ENCODE peak calls at places on chromosomes 5 and 9, in ten cellular contexts. G is H9, K is SJSA1, F is sigmoid colon, B is Peyer's patch, L is ovary, A is cardiac muscle cell, P is A549, E is neuronal stem cell, C is aorta. I is an unnamed sample.

GRCh38 chr5:74251106-74252032 is 389.2 kb downstream of the ENC1 start:
- DNase-seq in C (no peak), G (no peak), A (no peak), F (peak; percentile 80), E (no peak), P (no peak), B (no peak), K (peak; percentile 82), L (no peak), I (no peak)

GRCh38 chr9:93307468-93308157 is 123.7 kb downstream of the WNK2 start:
- DNase-seq in A (no peak), P (no peak), G (peak; percentile 25), F (peak; percentile 60), B (no peak), K (no peak), L (peak; percentile 5), C (peak; percentile 65), E (no peak), I (no peak)

GRCh38 chr9:104009853-104010252 is 84.3 kb upstream of the SMC2 start:
- DNase-seq in P (no peak), A (no peak), K (no peak), G (no peak), C (no peak), B (no peak), L (no peak), E (no peak), F (no peak), I (no peak)

GRCh38 chr9:35909687-35910612 is 660 bp downstream of the SPAAR start:
- DNase-seq in L (peak; percentile 31), A (no peak), C (no peak), K (no peak), P (no peak), B (no peak), G (no peak), F (no peak), E (no peak), I (peak; percentile 67)

GRCh38 chr5:126527892-126528291 is 67.1 kb downstream of the ALDH7A1 start:
- DNase-seq in B (no peak), A (no peak), P (no peak), L (no peak), F (no peak), E (no peak), G (no peak), C (no peak), K (peak; percentile 43), I (no peak)

GRCh38 chr9:5560439-5560838 is 50.1 kb downstream of the PDCD1LG2 start:
- DNase-seq in E (no peak), A (no peak), B (no peak), P (no peak), C (no peak), L (no peak), F (no peak), G (no peak), K (no peak), I (no peak)

GRCh38 chr5:87132696-87133095 is 135.0 kb upstream of the RASA1 start:
- DNase-seq in P (no peak), L (no peak), E (no peak), C (no peak), B (no peak), F (no peak), G (no peak), K (no peak), A (no peak), I (no peak)

GRCh38 chr5:62341783-62342475 is 35.9 kb downstream of the KIF2A start:
- DNase-seq in B (no peak), L (no peak), G (no peak), K (no peak), C (no peak), A (no peak), E (no peak), F (no peak), P (no peak), I (no peak)

GRCh38 chr5:51194626-51195025 is 188.6 kb upstream of the ISL1 start:
- DNase-seq in F (no peak), P (no peak), G (no peak), C (no peak), L (no peak), B (no peak), K (no peak), A (no peak), E (no peak), I (no peak)

GRCh38 chr5:157279605-157280239 is 13.8 kb downstream of the CYFIP2 start:
- DNase-seq in K (no peak), F (no peak), G (no peak), C (no peak), P (no peak), L (no peak), A (no peak), B (no peak), E (no peak), I (no peak)

GRCh38 chr5:68464424-68464823 is 248.9 kb downstream of the PIK3R1 start:
- DNase-seq in F (no peak), B (no peak), K (no peak), A (no peak), E (no peak), P (no peak), L (no peak), G (no peak), C (no peak), I (no peak)

GRCh38 chr5:81315336-81315735 is 13.9 kb downstream of the ZCCHC9 start:
- DNase-seq in P (no peak), F (no peak), K (peak; percentile 36), B (no peak), L (no peak), A (no peak), G (no peak), E (no peak), C (no peak), I (no peak)

GRCh38 chr5:113922343-113922742 is 408.8 kb downstream of the YTHDC2 start:
- DNase-seq in C (no peak), F (no peak), L (no peak), G (no peak), A (no peak), E (no peak), B (no peak), K (no peak), P (no peak), I (no peak)

GRCh38 chr9:89808076-89808701 is 203.4 kb downstream of the GADD45G start:
- DNase-seq in L (no peak), C (no peak), E (no peak), A (no peak), B (no peak), G (no peak), F (no peak), P (no peak), K (no peak), I (no peak)

DNA sequence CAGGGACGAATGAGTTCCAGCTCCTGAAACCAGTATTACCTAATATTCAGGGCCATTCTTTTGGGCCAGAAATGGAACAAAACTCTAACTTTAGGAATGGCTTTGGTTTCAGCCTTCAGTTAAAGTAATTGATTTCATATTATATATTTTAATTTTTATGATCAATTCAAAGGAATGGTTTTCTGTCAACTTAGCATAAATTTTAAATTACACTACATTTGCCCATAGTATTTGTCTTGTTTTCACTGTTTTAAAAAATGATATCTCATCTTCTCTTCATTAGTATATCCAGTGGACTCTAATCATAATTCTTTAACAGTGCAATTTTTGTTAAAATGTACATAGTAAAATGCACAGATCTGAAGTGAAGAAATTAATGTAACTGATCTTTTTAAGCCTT is 1.9 kb upstream of the PCDHB16 start:
- DNase-seq in E (no peak), F (no peak), L (no peak), B (no peak), G (no peak), C (no peak), P (no peak), A (no peak), K (no peak), I (no peak)
- H3K9me3 ChIP-seq in E (peaks cover 7% of the 10 kb centered on the region), F (peaks cover 3% of the 10 kb centered on the region), L (no peaks in the 10 kb centered on the region), B (no peaks in the 10 kb centered on the region), G (no peaks in the 10 kb centered on the region), C (peaks cover 21% of the 10 kb centered on the region), P (peaks cover 13% of the 10 kb centered on the region), A (no peaks in the 10 kb centered on the region), K (peaks cover 17% of the 10 kb centered on the region), I (peaks cover 89% of the 10 kb centered on the region)

GRCh38 chr5:160272041-160272663 is 40.2 kb downstream of the CCNJL start:
- DNase-seq in A (no peak), F (no peak), G (no peak), C (no peak), K (no peak), E (no peak), P (no peak), B (no peak), L (no peak), I (no peak)
- H3K27ac ChIP-seq in A (peak overlapping the region; percentile 80), F (no peak overlapping the region), G (no peak overlapping the region), C (no peak overlapping the region), K (no peak overlapping the region), E (peak overlapping the region; percentile 53), P (no peak overlapping the region), B (no peak overlapping the region), L (no peak overlapping the region), I (peak overlapping the region; percentile 79)

GRCh38 chr9:129933215-129933614 is 98.0 kb downstream of the USP20 start:
- DNase-seq in P (no peak), C (no peak), E (no peak), F (no peak), B (no peak), A (no peak), K (no peak), G (no peak), L (no peak), I (no peak)

GRCh38 chr9:129936222-129936621 is 101.0 kb downstream of the USP20 start:
- DNase-seq in A (no peak), G (no peak), P (no peak), L (no peak), E (no peak), F (no peak), K (no peak), B (no peak), C (no peak), I (no peak)

GRCh38 chr9:129933709-129934586 is 98.7 kb downstream of the USP20 start:
- DNase-seq in L (no peak), B (no peak), K (peak; percentile 76), E (no peak), A (no peak), G (no peak), P (no peak), C (no peak), F (no peak), I (no peak)

GRCh38 chr9:129939426-129939825 is 103.6 kb downstream of the FNBP1 start:
- DNase-seq in A (no peak), L (no peak), B (no peak), K (no peak), P (no peak), E (no peak), G (no peak), C (no peak), F (no peak), I (no peak)

GRCh38 chr9:129938291-129938979 is 103.2 kb downstream of the USP20 start:
- DNase-seq in F (no peak), P (no peak), E (no peak), G (no peak), K (peak; percentile 75), C (no peak), L (no peak), B (no peak), A (no peak), I (no peak)
- H3K4me1 ChIP-seq in F (peaks cover 64% of the 10 kb centered on the region), P (peaks cover 4% of the 10 kb centered on the region), E (peaks cover 2% of the 10 kb centered on the region), G (no peaks in the 10 kb centered on the region), K (peaks cover 50% of the 10 kb centered on the region), C (peaks cover 4% of the 10 kb centered on the region), L (peaks cover 10% of the 10 kb centered on the region), B (peaks cover 13% of the 10 kb centered on the region), A (peaks cover 10% of the 10 kb centered on the region), I (peaks cover 42% of the 10 kb centered on the region)

DNA sequence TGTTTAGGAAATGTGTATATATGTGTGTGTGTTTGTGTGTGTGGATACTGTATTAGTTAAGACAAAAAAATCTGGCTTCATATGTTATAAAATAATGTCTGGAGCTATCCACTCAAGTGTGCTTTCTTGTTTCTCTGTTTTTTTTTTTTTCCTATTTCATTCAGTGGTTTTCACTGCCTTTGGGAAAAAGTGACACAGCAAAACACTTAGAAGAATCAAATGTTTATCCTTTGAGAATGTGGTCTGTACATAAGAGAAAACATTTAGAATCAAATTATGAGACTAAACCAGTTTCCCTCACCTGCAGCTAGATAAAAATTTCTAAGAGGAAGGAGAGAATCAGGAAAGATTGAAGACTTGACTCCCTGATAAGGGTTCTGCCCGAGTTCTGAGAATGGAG is 8.1 kb downstream of the TMC1 start:
- DNase-seq in P (no peak), E (no peak), B (no peak), K (no peak), L (no peak), C (no peak), A (no peak), F (no peak), G (no peak), I (no peak)
- H3K9me3 ChIP-seq in P (no peaks in the 10 kb centered on the region), E (no peaks in the 10 kb centered on the region), B (no peaks in the 10 kb centered on the region), K (no peaks in the 10 kb centered on the region), L (no peaks in the 10 kb centered on the region), C (no peaks in the 10 kb centered on the region), A (no peaks in the 10 kb centered on the region), F (no peaks in the 10 kb centered on the region), G (no peaks in the 10 kb centered on the region), I (peaks cover 18% of the 10 kb centered on the region)